ENCODE peak calls at places on chromosomes 6 and 20, in five cellular contexts. P, X, T, Y and L are unnamed samples.

GRCh38 chr20:36784900-36785299 is 11.3 kb upstream of the DSN1 start:
- DNase-seq in P (no peak), X (no peak), T (no peak), Y (peak), L (peak)

GRCh38 chr6:86423571-86423970 is 513.8 kb upstream of the HTR1E start:
- DNase-seq in P (no peak), X (no peak), T (no peak), Y (no peak), L (no peak)

GRCh38 chr6:43093361-43094289 is 17.5 kb downstream of the PTK7 start:
- DNase-seq in P (no peak), X (no peak), T (no peak), Y (peak), L (peak)

GRCh38 chr6:66638099-66638498 is 931.1 kb upstream of the EYS start:
- DNase-seq in P (no peak), X (no peak), T (no peak), Y (no peak), L (peak)

GRCh38 chr6:135909737-135910387 is 58.4 kb downstream of the PDE7B start:
- DNase-seq in P (peak), X (no peak), T (peak), Y (peak), L (peak)

GRCh38 chr6:80263603-80264002 is 157.1 kb downstream of the BCKDHB start:
- DNase-seq in P (no peak), X (no peak), T (no peak), Y (peak), L (no peak)

GRCh38 chr6:100300221-100300736 is 164.4 kb downstream of the SIM1 start:
- DNase-seq in P (no peak), X (no peak), T (no peak), Y (peak), L (peak)

GRCh38 chr6:162733489-162733888 is 5.7 kb downstream of the PACRG start:
- DNase-seq in P (peak), X (no peak), T (no peak), Y (no peak), L (no peak)

GRCh38 chr6:108562503-108562993 is 1.8 kb downstream of the FOXO3 start:
- DNase-seq in P (no peak), X (no peak), T (peak), Y (peak), L (peak)

GRCh38 chr20:44728835-44729342 is 13.7 kb downstream of the CCN5 start:
- DNase-seq in P (no peak), X (no peak), T (no peak), Y (peak), L (peak)

GRCh38 chr6:24401458-24401857 is 1.3 kb upstream of the MRS2 start:
- DNase-seq in P (no peak), X (no peak), T (no peak), Y (no peak), L (no peak)

GRCh38 chr6:43444601-43445000 is 10.7 kb downstream of the DLK2 start:
- DNase-seq in P (no peak), X (no peak), T (no peak), Y (no peak), L (no peak)

GRCh38 chr20:40265872-40266533 is 423.0 kb downstream of the MAFB start:
- DNase-seq in P (peak), X (no peak), T (peak), Y (peak), L (peak)

GRCh38 chr20:58930496-58930895 is 50.6 kb upstream of the NELFCD start:
- DNase-seq in P (no peak), X (no peak), T (no peak), Y (no peak), L (no peak)

GRCh38 chr6:37104935-37105781 is 64.8 kb upstream of the PIM1 start:
- DNase-seq in P (no peak), X (no peak), T (no peak), Y (no peak), L (no peak)

GRCh38 chr6:145904878-145905277 is 59.3 kb downstream of the SHPRH start:
- DNase-seq in P (peak), X (no peak), T (no peak), Y (no peak), L (no peak)

GRCh38 chr6:111038534-111039252 is 48.6 kb upstream of the SLC16A10 start:
- DNase-seq in P (no peak), X (no peak), T (no peak), Y (no peak), L (no peak)

GRCh38 chr20:32655903-32656500 is 17.7 kb downstream of the C20orf203 start:
- DNase-seq in P (no peak), X (no peak), T (no peak), Y (no peak), L (no peak)

GRCh38 chr6:21987501-21987957 is 309.3 kb downstream of the PRL start:
- DNase-seq in P (no peak), X (no peak), T (peak), Y (peak), L (peak)

GRCh38 chr20:45311589-45312211 is 3.6 kb upstream of the MATN4 start:
- DNase-seq in P (peak), X (no peak), T (no peak), Y (peak), L (peak)

GRCh38 chr6:44224154-44224977 is 971 bp downstream of the SLC29A1 start:
- DNase-seq in P (peak), X (no peak), T (peak), Y (peak), L (no peak)

GRCh38 chr6:165877773-165878172 is 214.7 kb upstream of the PDE10A start:
- DNase-seq in P (no peak), X (no peak), T (no peak), Y (no peak), L (no peak)

GRCh38 chr6:119627908-119628669 is 278.5 kb upstream of the MAN1A1 start:
- DNase-seq in P (no peak), X (no peak), T (no peak), Y (peak), L (peak)
- TF ChIP-seq CTCF in P (peak), X (no peak), T (no peak), Y (no peak), L (no peak)

DNA sequence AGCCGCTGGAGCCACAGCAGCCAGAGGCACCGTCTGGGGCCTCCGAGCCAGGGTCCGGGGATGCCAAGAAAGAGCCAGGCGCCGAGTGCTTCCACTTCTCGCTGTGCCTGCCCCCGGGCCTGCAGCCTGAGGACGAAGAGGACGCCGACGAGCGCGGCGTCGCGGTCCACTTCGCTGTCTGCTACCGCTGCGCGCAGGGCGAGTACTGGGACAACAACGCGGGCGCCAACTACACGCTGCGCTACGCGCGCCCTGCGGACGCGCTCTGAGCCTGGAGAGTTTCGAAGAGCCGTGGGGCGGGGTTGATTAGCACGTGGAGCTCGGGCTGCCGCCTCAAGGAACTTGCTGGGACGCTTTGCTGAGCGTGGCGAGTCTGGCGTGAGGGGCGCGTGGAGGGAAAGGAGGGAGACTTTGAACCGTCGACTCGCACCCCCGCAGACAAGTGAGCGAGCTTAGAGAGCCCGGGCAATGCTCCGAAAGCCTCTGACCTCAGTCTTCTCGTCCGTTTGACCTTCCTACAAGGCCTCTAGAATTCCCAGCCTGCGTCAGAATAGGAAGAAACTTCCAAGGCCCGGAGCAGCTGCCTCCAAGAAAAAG is 1.3 kb downstream of the PPP1R3G start:
- DNase-seq in P (no peak), X (no peak), T (no peak), Y (no peak), L (peak)
- H3K4me3 ChIP-seq in P (no peak), X (peak), T (no peak), Y (peak), L (peak)

GRCh38 chr6:143236151-143236788 is 175.6 kb downstream of the AIG1 start:
- DNase-seq in P (no peak), X (no peak), T (no peak), Y (peak), L (peak)
- TF ChIP-seq CTCF in P (no peak), X (no peak), T (no peak), Y (no peak), L (peak)

DNA sequence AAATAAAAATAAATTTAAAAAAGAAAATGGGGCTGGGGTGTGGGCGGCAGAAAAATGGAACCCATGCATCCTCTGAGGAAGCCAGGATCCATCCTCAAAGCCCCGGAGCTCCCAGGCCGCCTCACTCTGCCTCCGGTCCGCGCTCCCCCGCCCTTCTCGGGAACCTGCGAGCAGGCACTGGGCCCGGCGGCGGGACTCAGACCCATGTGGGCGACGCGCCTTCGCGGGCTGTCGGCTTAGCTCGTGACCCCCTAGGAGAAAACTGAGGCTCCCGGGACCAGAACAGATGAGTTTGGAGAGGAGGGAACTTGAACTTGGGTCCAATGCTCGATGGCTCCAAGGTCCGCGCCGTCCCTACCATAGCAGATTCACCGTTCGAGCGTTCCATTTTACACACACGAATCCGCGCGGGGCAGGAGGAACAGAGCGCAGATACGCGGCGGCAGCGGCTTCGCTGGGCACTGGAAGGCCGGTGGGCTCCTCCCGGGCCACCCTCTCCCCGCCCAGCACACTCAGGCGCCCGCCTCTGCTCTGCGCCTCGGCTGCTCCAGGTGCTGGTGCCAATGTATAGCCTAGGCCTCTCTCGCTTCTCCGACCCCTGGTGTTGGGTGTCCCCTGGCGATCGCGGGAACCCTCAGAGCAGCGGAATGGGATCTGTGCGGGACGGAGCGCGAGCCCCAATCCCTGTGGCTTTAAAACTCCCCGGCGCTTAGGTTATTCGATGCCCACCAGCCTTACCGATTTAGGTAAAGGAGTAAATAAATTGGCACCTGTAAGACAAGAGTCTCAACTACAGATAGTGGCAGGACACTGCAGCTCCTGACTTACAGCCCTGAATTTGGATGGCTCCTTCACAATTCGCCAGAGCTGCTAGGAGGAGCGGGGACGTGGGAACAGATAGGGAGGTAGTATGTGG is 39.2 kb downstream of the DPPA5 start:
- DNase-seq in P (no peak), X (no peak), T (no peak), Y (no peak), L (no peak)
- H3K4me3 ChIP-seq in P (no peak), X (no peak), T (no peak), Y (peak), L (peak)